ENCODE peak calls at places on chromosomes 5 and 9, in nine cellular contexts. F is NCI-H460, W is HEK293T, P is hepatic stellate cell, U is endothelial cell, H is ELR, E is progenitor cell of endocrine pancreas, A is AG09309, X is HTR-8/SVneo. Y is an unnamed sample.

GRCh38 chr5:112914584-112914983 is 7.4 kb downstream of the REEP5 start:
- DNase-seq in F (no peak), W (no peak), P (peak), U (no peak), H (peak), E (no peak), A (no peak), X (no peak), Y (no peak)

GRCh38 chr5:107425541-107426031 is 245.2 kb downstream of the EFNA5 start:
- DNase-seq in F (peak), W (no peak), P (peak), U (no peak), H (peak), E (no peak), A (peak), X (peak), Y (no peak)

GRCh38 chr5:142749321-142749720 is 20.9 kb upstream of the ARHGAP26 start:
- DNase-seq in F (no peak), W (no peak), P (no peak), U (no peak), H (peak), E (no peak), A (peak), X (no peak), Y (peak)

GRCh38 chr9:4508246-4508906 is 18.1 kb downstream of the SLC1A1 start:
- DNase-seq in F (no peak), W (no peak), P (peak), U (no peak), H (peak), E (no peak), A (peak), X (peak), Y (no peak)

GRCh38 chr5:123696948-123697347 is 185.0 kb downstream of the CSNK1G3 start:
- DNase-seq in F (no peak), W (no peak), P (peak), U (no peak), H (no peak), E (no peak), A (no peak), X (no peak), Y (peak)

GRCh38 chr5:118956727-118957126 is 31.6 kb downstream of the DTWD2 start:
- DNase-seq in F (peak), W (no peak), P (no peak), U (no peak), H (peak), E (no peak), A (no peak), X (peak), Y (peak)

GRCh38 chr5:148595697-148596096 is 58.6 kb downstream of the HTR4 start:
- DNase-seq in F (no peak), W (no peak), P (no peak), U (no peak), H (no peak), E (no peak), A (no peak), X (no peak), Y (no peak)

GRCh38 chr9:69151506-69151905 is 22.6 kb upstream of the TJP2 start:
- DNase-seq in F (no peak), W (no peak), P (no peak), U (no peak), H (no peak), E (no peak), A (no peak), X (no peak), Y (no peak)

GRCh38 chr9:88034964-88035363 is 60.6 kb upstream of the CDK20 start:
- DNase-seq in F (no peak), W (no peak), P (no peak), U (no peak), H (no peak), E (no peak), A (no peak), X (no peak), Y (no peak)

GRCh38 chr9:74783408-74783807 is 104.3 kb downstream of the TRPM6 start:
- DNase-seq in F (no peak), W (no peak), P (peak), U (no peak), H (peak), E (no peak), A (no peak), X (peak), Y (no peak)

GRCh38 chr5:135467051-135467625 is 15.0 kb upstream of the TIFAB start:
- DNase-seq in F (no peak), W (no peak), P (no peak), U (no peak), H (no peak), E (no peak), A (no peak), X (no peak), Y (no peak)

GRCh38 chr5:110413856-110414255 is 312.6 kb downstream of the TMEM232 start:
- DNase-seq in F (no peak), W (no peak), P (peak), U (no peak), H (no peak), E (no peak), A (no peak), X (no peak), Y (no peak)

GRCh38 chr9:16058131-16058549 is 505.3 kb downstream of the CCDC171 start:
- DNase-seq in F (no peak), W (no peak), P (peak), U (no peak), H (peak), E (no peak), A (no peak), X (peak), Y (peak)

GRCh38 chr5:72296251-72296650 is 23.8 kb downstream of the MRPS27 start:
- DNase-seq in F (no peak), W (no peak), P (no peak), U (no peak), H (no peak), E (no peak), A (no peak), X (no peak), Y (no peak)

GRCh38 chr9:89418882-89419641 is 78.9 kb downstream of the SEMA4D start:
- DNase-seq in F (no peak), W (no peak), P (no peak), U (no peak), H (no peak), E (no peak), A (no peak), X (no peak), Y (no peak)

GRCh38 chr5:7815757-7816534 is 35.0 kb downstream of the CFAP90 start:
- DNase-seq in F (peak), W (peak), P (peak), U (peak), H (peak), E (peak), A (no peak), X (peak), Y (peak)

GRCh38 chr9:38414040-38414723 is 10.1 kb downstream of the IGFBPL1 start:
- DNase-seq in F (no peak), W (no peak), P (no peak), U (no peak), H (no peak), E (no peak), A (no peak), X (no peak), Y (no peak)

GRCh38 chr9:126844085-126844484 is 16.4 kb upstream of the ZBTB34 start:
- DNase-seq in F (no peak), W (no peak), P (peak), U (no peak), H (peak), E (no peak), A (peak), X (peak), Y (no peak)

GRCh38 chr5:28012538-28012937 is 974.2 kb upstream of the CDH9 start:
- DNase-seq in F (no peak), W (peak), P (no peak), U (no peak), H (no peak), E (no peak), A (no peak), X (no peak), Y (peak)

GRCh38 chr9:125867752-125868400 is 120.7 kb downstream of the PBX3 start:
- DNase-seq in F (no peak), W (no peak), P (no peak), U (no peak), H (peak), E (no peak), A (no peak), X (no peak), Y (peak)

GRCh38 chr9:37840560-37841194 is 40.1 kb downstream of the DCAF10 start:
- DNase-seq in F (peak), W (no peak), P (peak), U (no peak), H (peak), E (no peak), A (peak), X (no peak), Y (no peak)

GRCh38 chr9:89687216-89687615 is 82.4 kb downstream of the GADD45G start:
- DNase-seq in F (no peak), W (no peak), P (no peak), U (no peak), H (no peak), E (no peak), A (no peak), X (no peak), Y (peak)

GRCh38 chr9:37913480-37914153 is 9.7 kb upstream of the SLC25A51 start:
- DNase-seq in F (peak), W (peak), P (peak), U (peak), H (peak), E (peak), A (no peak), X (peak), Y (peak)

GRCh38 chr9:71549023-71549422 is 219.3 kb downstream of the CEMIP2 start:
- DNase-seq in F (no peak), W (no peak), P (no peak), U (no peak), H (no peak), E (no peak), A (no peak), X (no peak), Y (no peak)

GRCh38 chr5:133848306-133848924 is 120.0 kb downstream of the C5orf15 start:
- DNase-seq in F (no peak), W (no peak), P (no peak), U (no peak), H (no peak), E (no peak), A (no peak), X (no peak), Y (peak)

GRCh38 chr5:126576974-126577373 is 18.0 kb downstream of the ALDH7A1 start:
- DNase-seq in F (no peak), W (no peak), P (no peak), U (no peak), H (no peak), E (no peak), A (no peak), X (no peak), Y (no peak)

GRCh38 chr9:89178162-89179120 is at the start of gene SHC3:
- DNase-seq in F (no peak), W (no peak), P (peak), U (peak), H (peak), E (peak), A (no peak), X (no peak), Y (no peak)

GRCh38 chr9:133788819-133789733 is 50.9 kb upstream of the SARDH start:
- DNase-seq in F (no peak), W (no peak), P (no peak), U (peak), H (no peak), E (no peak), A (no peak), X (no peak), Y (no peak)

GRCh38 chr5:126490167-126490937 is 67.1 kb downstream of the GRAMD2B start:
- DNase-seq in F (no peak), W (peak), P (no peak), U (no peak), H (peak), E (no peak), A (no peak), X (no peak), Y (no peak)